ENCODE peak calls at places on chromosomes 6 and 20, in four cellular contexts. One of them, this sample, is unnamed.
A peak's percentile ranks its signal among the peaks of the same experiment; 100 is the strongest.

GRCh38 chr6:5157744-5158143 is 72.6 kb downstream of the PPP1R3G start:
- DNase-seq in stimulated activated CD8-positive, alpha-beta memory T cell treated with anti-CD3 and anti-CD28 coated beads, Interleukin-4, amount 100 ng/mL, for 24 hours: no peak
- DNase-seq in NCI-H1417: no peak
- DNase-seq in NCI-H1105: no peak
- DNase-seq in this sample: no peak

GRCh38 chr20:51500311-51500710 is 42.2 kb downstream of the NFATC2 start:
- DNase-seq in stimulated activated CD8-positive, alpha-beta memory T cell treated with anti-CD3 and anti-CD28 coated beads, Interleukin-4, amount 100 ng/mL, for 24 hours: no peak
- DNase-seq in NCI-H1417: no peak
- DNase-seq in NCI-H1105: no peak
- DNase-seq in this sample: no peak

GRCh38 chr6:170221753-170222400 is 69.0 kb downstream of the DLL1 start:
- DNase-seq in stimulated activated CD8-positive, alpha-beta memory T cell treated with anti-CD3 and anti-CD28 coated beads, Interleukin-4, amount 100 ng/mL, for 24 hours: no peak
- DNase-seq in NCI-H1417: peak; percentile 4
- DNase-seq in NCI-H1105: no peak
- DNase-seq in this sample: no peak

GRCh38 chr6:69542494-69542893 is 254.3 kb downstream of the LMBRD1 start:
- DNase-seq in stimulated activated CD8-positive, alpha-beta memory T cell treated with anti-CD3 and anti-CD28 coated beads, Interleukin-4, amount 100 ng/mL, for 24 hours: no peak
- DNase-seq in NCI-H1417: no peak
- DNase-seq in NCI-H1105: no peak
- DNase-seq in this sample: no peak

GRCh38 chr6:28758046-28758817 is 165.6 kb downstream of the TRIM27 start:
- DNase-seq in stimulated activated CD8-positive, alpha-beta memory T cell treated with anti-CD3 and anti-CD28 coated beads, Interleukin-4, amount 100 ng/mL, for 24 hours: no peak
- DNase-seq in NCI-H1417: no peak
- DNase-seq in NCI-H1105: peak; percentile 80
- DNase-seq in this sample: no peak

GRCh38 chr6:14386263-14386981 is 268.9 kb downstream of the CD83 start:
- DNase-seq in stimulated activated CD8-positive, alpha-beta memory T cell treated with anti-CD3 and anti-CD28 coated beads, Interleukin-4, amount 100 ng/mL, for 24 hours: no peak
- DNase-seq in NCI-H1417: no peak
- DNase-seq in NCI-H1105: no peak
- DNase-seq in this sample: no peak

GRCh38 chr20:48325656-48326433 is 502.0 kb downstream of the PREX1 start:
- DNase-seq in stimulated activated CD8-positive, alpha-beta memory T cell treated with anti-CD3 and anti-CD28 coated beads, Interleukin-4, amount 100 ng/mL, for 24 hours: no peak
- DNase-seq in NCI-H1417: no peak
- DNase-seq in NCI-H1105: no peak
- DNase-seq in this sample: no peak

GRCh38 chr6:47096233-47096887 is 54.2 kb upstream of the ADGRF1 start:
- DNase-seq in stimulated activated CD8-positive, alpha-beta memory T cell treated with anti-CD3 and anti-CD28 coated beads, Interleukin-4, amount 100 ng/mL, for 24 hours: no peak
- DNase-seq in NCI-H1417: no peak
- DNase-seq in NCI-H1105: no peak
- DNase-seq in this sample: no peak

GRCh38 chr6:1580109-1580508 is 29.6 kb upstream of the FOXC1 start:
- DNase-seq in stimulated activated CD8-positive, alpha-beta memory T cell treated with anti-CD3 and anti-CD28 coated beads, Interleukin-4, amount 100 ng/mL, for 24 hours: no peak
- DNase-seq in NCI-H1417: no peak
- DNase-seq in NCI-H1105: no peak
- DNase-seq in this sample: no peak